ENCODE peak calls at places on chromosomes 12 and 14, in six cellular contexts. One of them, this sample, is unnamed.

GRCh38 chr12:68374315-68374982 is 42.3 kb upstream of the MDM1 start:
- DNase-seq in testis: no peak
- DNase-seq in A673: no peak
- DNase-seq in stomach: peak; percentile 40
- DNase-seq in MM.1S: peak; percentile 98
- DNase-seq in BE2C: no peak
- DNase-seq in this sample: no peak

GRCh38 chr12:32997471-32997870 is 100.9 kb upstream of the PKP2 start:
- DNase-seq in testis: no peak
- DNase-seq in A673: no peak
- DNase-seq in stomach: no peak
- DNase-seq in MM.1S: no peak
- DNase-seq in BE2C: no peak
- DNase-seq in this sample: no peak

GRCh38 chr12:14913381-14913781 is 25.0 kb downstream of the ERP27 start:
- DNase-seq in stomach: peak; percentile 38
- DNase-seq in A673: no peak
- DNase-seq in testis: peak; percentile 26
- DNase-seq in MM.1S: no peak
- DNase-seq in BE2C: no peak
- DNase-seq in this sample: no peak

GRCh38 chr14:70907172-70907995 is at the start of gene PCNX1:
- DNase-seq in A673: peak; percentile 92
- DNase-seq in BE2C: peak; percentile 94
- DNase-seq in testis: peak; percentile 93
- DNase-seq in MM.1S: peak; percentile 69
- DNase-seq in stomach: peak; percentile 88
- DNase-seq in this sample: peak; percentile 91

GRCh38 chr12:52197371-52198231 is 5.8 kb upstream of the KRT80 start:
- DNase-seq in stomach: peak; percentile 57
- DNase-seq in MM.1S: no peak
- DNase-seq in A673: no peak
- DNase-seq in BE2C: no peak
- DNase-seq in testis: peak; percentile 27
- DNase-seq in this sample: peak; percentile 74

GRCh38 chr12:126617312-126617711 is 1552.1 kb downstream of the AACS start:
- DNase-seq in MM.1S: peak; percentile 7
- DNase-seq in BE2C: peak; percentile 10
- DNase-seq in A673: peak; percentile 55
- DNase-seq in testis: peak; percentile 18
- DNase-seq in stomach: no peak
- DNase-seq in this sample: no peak

GRCh38 chr12:52892974-52893373 is 11.9 kb downstream of the KRT8 start:
- DNase-seq in testis: no peak
- DNase-seq in BE2C: no peak
- DNase-seq in MM.1S: no peak
- DNase-seq in stomach: no peak
- DNase-seq in A673: no peak
- DNase-seq in this sample: no peak

GRCh38 chr12:13024151-13024946 is 19.8 kb upstream of the FAM234B start:
- DNase-seq in stomach: peak; percentile 31
- DNase-seq in BE2C: peak; percentile 14
- DNase-seq in MM.1S: peak; percentile 54
- DNase-seq in testis: peak; percentile 50
- DNase-seq in A673: no peak
- DNase-seq in this sample: no peak

GRCh38 chr14:106508216-106508615 is 981.8 kb downstream of the TMEM121 start:
- DNase-seq in MM.1S: no peak
- DNase-seq in BE2C: no peak
- DNase-seq in stomach: no peak
- DNase-seq in testis: no peak
- DNase-seq in A673: peak; percentile 40
- DNase-seq in this sample: no peak

GRCh38 chr14:36827861-36828260 is 166.2 kb downstream of the PAX9 start:
- DNase-seq in BE2C: no peak
- DNase-seq in stomach: no peak
- DNase-seq in MM.1S: no peak
- DNase-seq in testis: no peak
- DNase-seq in A673: no peak
- DNase-seq in this sample: no peak

GRCh38 chr14:65231286-65231980 is 129.1 kb upstream of the MAX start:
- DNase-seq in MM.1S: no peak
- DNase-seq in testis: no peak
- DNase-seq in stomach: no peak
- DNase-seq in BE2C: no peak
- DNase-seq in A673: no peak
- DNase-seq in this sample: no peak

GRCh38 chr14:66404051-66404450 is 82.1 kb upstream of the CCDC196 start:
- DNase-seq in BE2C: no peak
- DNase-seq in stomach: no peak
- DNase-seq in A673: no peak
- DNase-seq in MM.1S: no peak
- DNase-seq in testis: no peak
- DNase-seq in this sample: no peak

GRCh38 chr12:124738636-124739467 is 124.8 kb downstream of the SCARB1 start:
- DNase-seq in BE2C: no peak
- DNase-seq in A673: no peak
- DNase-seq in testis: no peak
- DNase-seq in stomach: peak; percentile 73
- DNase-seq in MM.1S: no peak
- DNase-seq in this sample: no peak

GRCh38 chr14:56268039-56268438 is 149.8 kb downstream of the PELI2 start:
- DNase-seq in stomach: no peak
- DNase-seq in BE2C: no peak
- DNase-seq in A673: no peak
- DNase-seq in testis: no peak
- DNase-seq in MM.1S: no peak
- DNase-seq in this sample: no peak

GRCh38 chr12:48986720-48987291 is 8.7 kb downstream of the WNT1 start:
- DNase-seq in MM.1S: no peak
- DNase-seq in testis: no peak
- DNase-seq in A673: peak; percentile 63
- DNase-seq in BE2C: no peak
- DNase-seq in stomach: no peak
- DNase-seq in this sample: peak; percentile 77

GRCh38 chr12:28222081-28222700 is 31.9 kb downstream of the CCDC91 start:
- DNase-seq in testis: no peak
- DNase-seq in MM.1S: no peak
- DNase-seq in stomach: no peak
- DNase-seq in BE2C: no peak
- DNase-seq in A673: no peak
- DNase-seq in this sample: no peak

GRCh38 chr12:122064034-122064777 is 14.3 kb upstream of the MLXIP start:
- DNase-seq in BE2C: peak; percentile 98
- DNase-seq in testis: peak; percentile 91
- DNase-seq in A673: peak; percentile 97
- DNase-seq in stomach: peak; percentile 64
- DNase-seq in MM.1S: peak; percentile 63
- DNase-seq in this sample: peak; percentile 88

GRCh38 chr12:122062832-122063690 is 15.5 kb upstream of the MLXIP start:
- DNase-seq in testis: peak; percentile 68
- DNase-seq in BE2C: peak; percentile 43
- DNase-seq in MM.1S: no peak
- DNase-seq in A673: no peak
- DNase-seq in stomach: peak; percentile 75
- DNase-seq in this sample: no peak

GRCh38 chr12:122063691-122064033 is 14.9 kb upstream of the MLXIP start:
- DNase-seq in A673: no peak
- DNase-seq in MM.1S: no peak
- DNase-seq in stomach: no peak
- DNase-seq in testis: no peak
- DNase-seq in BE2C: peak; percentile 38
- DNase-seq in this sample: no peak

GRCh38 chr12:122067548-122067947 is 11.0 kb upstream of the MLXIP start:
- DNase-seq in BE2C: no peak
- DNase-seq in A673: no peak
- DNase-seq in stomach: no peak
- DNase-seq in testis: no peak
- DNase-seq in MM.1S: no peak
- DNase-seq in this sample: no peak

GRCh38 chr12:122064780-122065588 is 13.6 kb upstream of the MLXIP start:
- DNase-seq in testis: no peak
- DNase-seq in MM.1S: no peak
- DNase-seq in stomach: no peak
- DNase-seq in BE2C: peak; percentile 85
- DNase-seq in A673: peak; percentile 60
- DNase-seq in this sample: peak; percentile 53
- TF ChIP-seq CTCF in testis: no peak
- TF ChIP-seq CTCF in MM.1S: no peak
- TF ChIP-seq CTCF in stomach: no peak
- TF ChIP-seq CTCF in BE2C: no peak
- TF ChIP-seq CTCF in A673: no peak
- TF ChIP-seq CTCF in this sample: no peak

GRCh38 chr12:123390415-123391093 is 6.6 kb downstream of the KMT5A start:
- DNase-seq in stomach: no peak
- DNase-seq in testis: no peak
- DNase-seq in BE2C: no peak
- DNase-seq in A673: peak; percentile 26
- DNase-seq in MM.1S: no peak
- DNase-seq in this sample: no peak

GRCh38 chr12:123391546-123392343 is 7.8 kb downstream of the KMT5A start:
- DNase-seq in stomach: no peak
- DNase-seq in testis: no peak
- DNase-seq in MM.1S: no peak
- DNase-seq in A673: no peak
- DNase-seq in BE2C: no peak
- DNase-seq in this sample: no peak

GRCh38 chr12:123395236-123395635 is 11.3 kb downstream of the KMT5A start:
- DNase-seq in A673: no peak
- DNase-seq in BE2C: no peak
- DNase-seq in testis: no peak
- DNase-seq in MM.1S: no peak
- DNase-seq in stomach: no peak
- DNase-seq in this sample: no peak

GRCh38 chr12:123396543-123396942 is 12.6 kb downstream of the KMT5A start:
- DNase-seq in BE2C: no peak
- DNase-seq in stomach: no peak
- DNase-seq in A673: no peak
- DNase-seq in MM.1S: no peak
- DNase-seq in testis: no peak
- DNase-seq in this sample: no peak

DNA sequence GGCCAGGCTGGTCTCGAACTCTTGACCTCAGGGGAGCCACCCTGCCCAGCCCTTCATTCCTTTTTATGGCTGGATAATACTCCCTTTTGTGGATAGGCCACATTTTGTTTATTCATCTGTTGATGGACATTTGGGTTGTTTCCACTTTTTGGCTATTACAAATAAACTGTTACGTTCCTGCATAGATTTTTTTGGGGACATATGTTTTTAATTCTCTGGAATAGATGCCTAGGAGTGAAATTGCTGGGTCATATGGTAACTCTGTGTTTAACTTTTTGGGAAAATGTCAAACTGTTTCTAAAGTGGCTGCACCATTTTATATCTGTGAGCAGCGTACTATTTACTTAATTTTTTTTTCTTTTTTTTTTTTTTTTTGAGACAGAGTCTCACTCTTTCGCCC is 9.8 kb downstream of the KMT5A start:
- DNase-seq in MM.1S: no peak
- DNase-seq in A673: no peak
- DNase-seq in stomach: no peak
- DNase-seq in BE2C: no peak
- DNase-seq in testis: no peak
- DNase-seq in this sample: no peak
- H3K4me1 ChIP-seq in MM.1S: no peaks in the 10 kb centered on the region
- H3K4me1 ChIP-seq in A673: peaks cover 8% of the 10 kb centered on the region
- H3K4me1 ChIP-seq in stomach: peaks cover 69% of the 10 kb centered on the region
- H3K4me1 ChIP-seq in BE2C: peaks cover 4% of the 10 kb centered on the region
- H3K4me1 ChIP-seq in testis: peaks cover 31% of the 10 kb centered on the region
- H3K4me1 ChIP-seq in this sample: peaks cover 30% of the 10 kb centered on the region

DNA sequence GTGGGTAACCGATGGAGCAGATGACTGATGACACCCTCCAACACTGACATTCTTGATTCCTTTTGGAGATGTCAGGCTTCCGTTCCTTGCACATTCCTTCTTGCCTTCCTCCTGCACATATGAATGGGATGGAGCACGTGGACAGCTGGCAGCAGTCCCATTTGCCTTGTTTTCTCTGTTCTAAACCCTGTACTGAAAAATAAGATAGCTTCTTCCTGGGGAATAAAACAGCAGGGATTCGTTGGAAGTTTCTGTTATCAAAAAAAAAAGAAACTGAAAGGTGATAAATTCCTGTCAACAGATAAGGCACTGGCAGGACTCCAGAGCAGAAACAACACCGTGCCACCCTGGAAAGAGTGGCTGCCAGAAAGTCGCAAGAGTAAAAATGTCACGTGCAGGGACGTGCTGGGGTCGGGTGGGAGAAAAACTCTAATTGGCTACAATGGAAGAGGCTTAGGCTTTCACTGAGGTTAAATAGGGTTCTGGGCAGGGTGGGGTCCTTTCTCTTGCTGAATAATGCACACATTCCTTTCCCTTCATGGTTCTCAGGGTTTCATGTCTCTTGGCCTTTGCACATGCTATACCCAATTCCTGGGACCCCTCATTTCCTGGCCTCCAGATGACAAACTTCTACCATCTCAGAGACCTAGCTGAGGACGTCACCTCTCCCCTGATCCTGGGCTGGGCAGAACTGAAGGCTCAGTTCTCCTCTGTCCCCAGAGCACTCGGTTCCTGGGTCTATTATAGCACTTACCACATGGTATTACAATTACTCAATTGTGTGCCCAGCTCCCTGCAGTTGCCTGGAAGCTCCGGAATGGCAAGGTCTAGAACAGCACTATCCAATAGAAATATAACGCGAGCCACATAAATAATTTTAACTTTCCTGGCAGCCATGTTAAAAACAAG is 7.0 kb upstream of the NUAK1 start:
- DNase-seq in A673: no peak
- DNase-seq in stomach: peak; percentile 80
- DNase-seq in testis: peak; percentile 69
- DNase-seq in BE2C: no peak
- DNase-seq in MM.1S: no peak
- DNase-seq in this sample: no peak
- H3K4me3 ChIP-seq in A673: no peak overlapping the region
- H3K4me3 ChIP-seq in stomach: no peak overlapping the region
- H3K4me3 ChIP-seq in testis: no peak overlapping the region
- H3K4me3 ChIP-seq in BE2C: no peak overlapping the region
- H3K4me3 ChIP-seq in MM.1S: peak overlapping the region; percentile 23
- H3K4me3 ChIP-seq in this sample: no peak overlapping the region

GRCh38 chr12:56334490-56334793 is 642 bp upstream of the PAN2 start:
- DNase-seq in stomach: no peak
- DNase-seq in MM.1S: no peak
- DNase-seq in BE2C: no peak
- DNase-seq in testis: no peak
- DNase-seq in A673: no peak
- DNase-seq in this sample: no peak

GRCh38 chr12:56333197-56333678 is 562 bp downstream of the PAN2 start:
- DNase-seq in MM.1S: no peak
- DNase-seq in stomach: no peak
- DNase-seq in A673: no peak
- DNase-seq in testis: no peak
- DNase-seq in BE2C: no peak
- DNase-seq in this sample: no peak

GRCh38 chr12:56332512-56333196 is 1.1 kb downstream of the PAN2 start:
- DNase-seq in testis: no peak
- DNase-seq in MM.1S: no peak
- DNase-seq in stomach: no peak
- DNase-seq in A673: no peak
- DNase-seq in BE2C: no peak
- DNase-seq in this sample: no peak

GRCh38 chr12:56336361-56337167 is 2.1 kb upstream of the IL23A start:
- DNase-seq in BE2C: no peak
- DNase-seq in A673: no peak
- DNase-seq in stomach: no peak
- DNase-seq in MM.1S: peak; percentile 33
- DNase-seq in testis: no peak
- DNase-seq in this sample: peak; percentile 58

GRCh38 chr12:56333679-56334489 is at the start of gene PAN2:
- DNase-seq in MM.1S: peak; percentile 98
- DNase-seq in testis: peak; percentile 97
- DNase-seq in stomach: peak; percentile 96
- DNase-seq in A673: peak; percentile 99
- DNase-seq in BE2C: peak; percentile 95
- DNase-seq in this sample: peak; percentile 93
- TF ChIP-seq CTCF in MM.1S: peak; percentile 57
- TF ChIP-seq CTCF in testis: peak; percentile 61
- TF ChIP-seq CTCF in stomach: no peak
- TF ChIP-seq CTCF in A673: peak; percentile 72
- TF ChIP-seq CTCF in BE2C: peak; percentile 82
- TF ChIP-seq CTCF in this sample: peak; percentile 35